ENCODE peak calls at places on chromosome 2, in five cellular contexts. M is neural crest cell; I is CD8-positive, alpha-beta T cell; L is GM20000; H is astrocyte of the cerebellum. K is an unnamed sample.

GRCh38 chr2:238171575-238172187 is 12.9 kb downstream of the ERFE start:
- DNase-seq in M (no peak), I (no peak), L (no peak), H (no peak), K (no peak)

GRCh38 chr2:32772623-32773221 is 144.9 kb downstream of the TTC27 start:
- DNase-seq in M (peak; percentile 5), I (no peak), L (peak; percentile 30), H (peak; percentile 41), K (no peak)

GRCh38 chr2:74524005-74524404 is 2.0 kb downstream of the DQX1 start:
- DNase-seq in M (no peak), I (no peak), L (no peak), H (no peak), K (no peak)

GRCh38 chr2:44708646-44709000 is 232.9 kb upstream of the SIX3 start:
- DNase-seq in M (no peak), I (no peak), L (no peak), H (no peak), K (no peak)

GRCh38 chr2:177143444-177143843 is 69.2 kb upstream of the HNRNPA3 start:
- DNase-seq in M (no peak), I (no peak), L (no peak), H (no peak), K (no peak)

GRCh38 chr2:236354973-236355595 is 90.9 kb upstream of the ASB18 start:
- DNase-seq in M (no peak), I (no peak), L (no peak), H (no peak), K (no peak)

GRCh38 chr2:217314021-217314460 is 454.2 kb upstream of the TNP1 start:
- DNase-seq in M (no peak), I (no peak), L (no peak), H (no peak), K (no peak)

GRCh38 chr2:21042708-21042957 is 1.2 kb downstream of the APOB start:
- DNase-seq in M (no peak), I (no peak), L (no peak), H (no peak), K (no peak)

GRCh38 chr2:85164145-85164559 is 31.0 kb downstream of the TCF7L1 start:
- DNase-seq in M (no peak), I (no peak), L (no peak), H (no peak), K (no peak)

GRCh38 chr2:160417745-160418397 is 75.7 kb downstream of the RBMS1 start:
- DNase-seq in M (no peak), I (no peak), L (no peak), H (no peak), K (no peak)

GRCh38 chr2:101773137-101773536 is 75.6 kb downstream of the MAP4K4 start:
- DNase-seq in M (no peak), I (no peak), L (no peak), H (no peak), K (no peak)

GRCh38 chr2:241001413-241002274 is 3.2 kb downstream of the SNED1 start:
- DNase-seq in M (no peak), I (peak; percentile 9), L (no peak), H (no peak), K (no peak)

GRCh38 chr2:142165790-142166189 is 35.0 kb upstream of the LRP1B start:
- DNase-seq in M (no peak), I (no peak), L (peak; percentile 12), H (no peak), K (no peak)

GRCh38 chr2:137964066-137964858 is at the start of gene HNMT:
- DNase-seq in M (peak; percentile 18), I (no peak), L (no peak), H (no peak), K (no peak)

GRCh38 chr2:238169708-238170251 is 11.0 kb downstream of the ERFE start:
- DNase-seq in M (no peak), I (no peak), L (no peak), H (peak; percentile 80), K (no peak)

GRCh38 chr2:96527990-96528679 is 8.4 kb upstream of the ARID5A start:
- DNase-seq in M (no peak), I (peak; percentile 65), L (no peak), H (no peak), K (no peak)

GRCh38 chr2:108092886-108093285 is 106.6 kb downstream of the SLC5A7 start:
- DNase-seq in M (no peak), I (no peak), L (no peak), H (no peak), K (no peak)

GRCh38 chr2:25294573-25295462 is 46.9 kb downstream of the DNMT3A start:
- DNase-seq in M (no peak), I (peak; percentile 85), L (peak; percentile 85), H (no peak), K (no peak)

GRCh38 chr2:232838406-232838874 is 31.6 kb upstream of the SNORC start:
- DNase-seq in M (no peak), I (peak; percentile 67), L (peak; percentile 64), H (no peak), K (no peak)

GRCh38 chr2:145744541-145745386 is 1224.8 kb upstream of the ZEB2 start:
- DNase-seq in M (no peak), I (no peak), L (peak; percentile 10), H (peak; percentile 88), K (no peak)

GRCh38 chr2:102013200-102014040 is 21.7 kb downstream of the IL1R2 start:
- DNase-seq in M (no peak), I (no peak), L (no peak), H (no peak), K (no peak)

GRCh38 chr2:97764559-97765263 is 51.3 kb downstream of the ZAP70 start:
- DNase-seq in M (no peak), I (no peak), L (no peak), H (no peak), K (no peak)
- TF ChIP-seq CTCF in M (no peak), I (no peak), L (no peak), H (no peak), K (no peak)

DNA sequence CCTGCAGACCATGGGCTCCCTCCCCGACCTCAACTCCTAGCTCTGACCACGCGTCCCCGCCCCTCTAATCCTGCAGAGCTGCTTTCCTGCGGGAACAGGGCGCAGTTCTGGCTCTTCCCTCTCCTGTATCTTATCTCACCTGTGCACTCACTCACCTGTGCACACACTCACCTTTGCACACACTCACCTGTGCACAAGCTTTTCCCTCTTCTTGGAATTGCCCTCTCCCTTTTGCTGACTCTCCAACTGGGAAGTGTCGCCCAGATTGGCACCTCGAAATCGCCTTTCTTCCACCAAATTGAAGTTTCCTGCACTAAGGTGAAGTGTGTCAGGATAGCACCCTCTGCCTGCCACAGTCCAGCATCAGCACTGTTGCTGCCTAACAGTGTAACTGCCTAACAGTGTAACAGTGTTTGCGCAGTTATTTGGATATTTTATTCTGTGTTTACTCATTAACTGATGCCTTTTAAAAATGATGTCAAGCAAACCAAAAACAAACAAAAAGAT is 585 bp upstream of the CMPK2 start:
- DNase-seq in M (peak; percentile 4), I (peak; percentile 50), L (peak; percentile 75), H (peak; percentile 9), K (no peak)
- TF ChIP-seq CTCF in M (peak; percentile 61), I (peak; percentile 41), L (no peak), H (peak; percentile 75), K (no peak)

DNA sequence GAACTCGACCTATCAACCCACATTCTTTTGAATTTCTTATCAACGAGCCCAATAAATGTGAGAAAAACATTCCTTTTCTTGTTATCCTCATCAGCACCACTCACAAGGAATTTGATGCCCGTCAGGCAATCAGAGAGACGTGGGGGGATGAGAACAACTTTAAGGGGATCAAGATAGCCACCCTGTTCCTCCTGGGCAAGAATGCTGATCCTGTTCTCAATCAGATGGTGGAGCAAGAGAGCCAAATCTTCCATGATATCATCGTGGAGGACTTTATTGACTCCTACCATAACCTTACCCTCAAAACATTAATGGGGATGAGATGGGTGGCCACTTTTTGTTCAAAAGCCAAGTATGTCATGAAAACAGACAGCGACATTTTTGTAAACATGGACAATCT is 378.2 kb downstream of the STK39 start:
- DNase-seq in M (no peak), I (no peak), L (no peak), H (no peak), K (no peak)
- TF ChIP-seq CTCF in M (no peak), I (no peak), L (no peak), H (no peak), K (peak; percentile 3)

DNA sequence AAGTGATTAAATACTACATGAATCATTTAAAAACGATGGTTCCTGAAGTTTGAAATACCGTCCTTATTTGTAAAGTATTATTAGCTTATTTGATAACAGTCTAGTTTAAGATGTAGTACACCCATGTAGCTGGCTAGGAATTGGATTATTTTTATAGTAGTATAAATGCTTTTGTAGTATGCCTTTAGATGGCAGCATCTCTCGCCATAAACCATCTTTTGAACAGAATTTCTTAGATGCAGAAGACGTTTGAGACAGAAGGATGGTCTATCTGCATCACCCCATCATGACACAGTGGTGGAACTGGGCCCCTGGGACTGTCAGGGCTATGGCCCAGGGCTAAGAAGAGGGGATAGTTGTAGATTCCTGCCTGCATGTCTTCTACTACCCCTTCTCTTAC is 152.7 kb downstream of the WDSUB1 start:
- DNase-seq in M (no peak), I (no peak), L (no peak), H (no peak), K (no peak)
- TF ChIP-seq CTCF in M (no peak), I (no peak), L (no peak), H (no peak), K (no peak)